ENCODE peak calls at places on chromosome 19, in five cellular contexts. J is transverse colon; G is A549; Y is heart right ventricle; L is CD8-positive, alpha-beta memory T cell. D is an unnamed sample.

GRCh38 chr19:19224852-19225494 is 13.2 kb downstream of the NCAN start:
- DNase-seq in J (peak), G (peak), Y (peak), L (peak), D (peak)

GRCh38 chr19:46056536-46056935 is 15.7 kb upstream of the IGFL4 start:
- DNase-seq in J (no peak), G (peak), Y (no peak), L (no peak), D (no peak)

GRCh38 chr19:751501-752341 is 809 bp downstream of the MISP start:
- DNase-seq in J (peak), G (peak), Y (no peak), L (no peak), D (peak)

GRCh38 chr19:50384685-50385535 is 763 bp downstream of the POLD1 start:
- DNase-seq in J (no peak), G (no peak), Y (no peak), L (no peak), D (no peak)

GRCh38 chr19:281992-282391 is 9.2 kb downstream of the PLPP2 start:
- DNase-seq in J (no peak), G (no peak), Y (no peak), L (no peak), D (peak)

GRCh38 chr19:48543121-48543710 is 8.8 kb upstream of the SULT2B1 start:
- DNase-seq in J (peak), G (peak), Y (no peak), L (no peak), D (peak)

GRCh38 chr19:33443638-33444195 is 70.2 kb downstream of the CEBPG start:
- DNase-seq in J (no peak), G (no peak), Y (no peak), L (no peak), D (no peak)

GRCh38 chr19:5250127-5250659 is 90.4 kb downstream of the PTPRS start:
- DNase-seq in J (peak), G (no peak), Y (peak), L (no peak), D (no peak)

GRCh38 chr19:45998834-45999233 is 3.6 kb downstream of the CCDC61 start:
- DNase-seq in J (no peak), G (no peak), Y (no peak), L (no peak), D (no peak)

GRCh38 chr19:33416307-33417215 is 43.1 kb downstream of the CEBPG start:
- DNase-seq in J (peak), G (peak), Y (peak), L (peak), D (peak)

GRCh38 chr19:389246-389934 is 19.6 kb downstream of the C2CD4C start:
- DNase-seq in J (no peak), G (no peak), Y (no peak), L (no peak), D (no peak)

GRCh38 chr19:45782162-45782623 is at the start of gene DMPK:
- DNase-seq in J (no peak), G (no peak), Y (peak), L (no peak), D (no peak)

GRCh38 chr19:16749326-16749725 is 29.7 kb downstream of the NWD1 start:
- DNase-seq in J (no peak), G (no peak), Y (no peak), L (no peak), D (no peak)

GRCh38 chr19:12194827-12195500 is 32.1 kb downstream of the ZNF136 start:
- DNase-seq in J (peak), G (no peak), Y (peak), L (peak), D (no peak)

GRCh38 chr19:1026189-1027019 is at the start of gene CNN2:
- DNase-seq in J (peak), G (peak), Y (peak), L (peak), D (peak)

GRCh38 chr19:32751066-32751465 is 31.5 kb downstream of the TDRD12 start:
- DNase-seq in J (no peak), G (no peak), Y (no peak), L (no peak), D (no peak)

GRCh38 chr19:6677924-6678689 is 8.1 kb upstream of the TNFSF14 start:
- DNase-seq in J (no peak), G (peak), Y (no peak), L (no peak), D (peak)

GRCh38 chr19:4717191-4717965 is 6.3 kb downstream of the DPP9 start:
- DNase-seq in J (no peak), G (peak), Y (no peak), L (no peak), D (no peak)

GRCh38 chr19:12163841-12164240 is 945 bp downstream of the ZNF136 start:
- DNase-seq in J (no peak), G (no peak), Y (no peak), L (no peak), D (no peak)

GRCh38 chr19:46355234-46355990 is 8.5 kb downstream of the PPP5C start:
- DNase-seq in J (no peak), G (peak), Y (no peak), L (no peak), D (no peak)

GRCh38 chr19:5193192-5193591 is 147.4 kb downstream of the PTPRS start:
- DNase-seq in J (no peak), G (no peak), Y (no peak), L (no peak), D (peak)

GRCh38 chr19:42216653-42217521 is 590 bp downstream of the DEDD2 start:
- DNase-seq in J (peak), G (no peak), Y (peak), L (peak), D (peak)

GRCh38 chr19:33819875-33820781 is 23.5 kb downstream of the KCTD15 start:
- DNase-seq in J (peak), G (peak), Y (peak), L (peak), D (peak)

GRCh38 chr19:54201172-54201701 is 579 bp downstream of the RPS9 start:
- DNase-seq in J (no peak), G (no peak), Y (no peak), L (no peak), D (no peak)

GRCh38 chr19:343451-343931 is 1.1 kb downstream of the MIER2 start:
- DNase-seq in J (no peak), G (no peak), Y (no peak), L (no peak), D (peak)

DNA sequence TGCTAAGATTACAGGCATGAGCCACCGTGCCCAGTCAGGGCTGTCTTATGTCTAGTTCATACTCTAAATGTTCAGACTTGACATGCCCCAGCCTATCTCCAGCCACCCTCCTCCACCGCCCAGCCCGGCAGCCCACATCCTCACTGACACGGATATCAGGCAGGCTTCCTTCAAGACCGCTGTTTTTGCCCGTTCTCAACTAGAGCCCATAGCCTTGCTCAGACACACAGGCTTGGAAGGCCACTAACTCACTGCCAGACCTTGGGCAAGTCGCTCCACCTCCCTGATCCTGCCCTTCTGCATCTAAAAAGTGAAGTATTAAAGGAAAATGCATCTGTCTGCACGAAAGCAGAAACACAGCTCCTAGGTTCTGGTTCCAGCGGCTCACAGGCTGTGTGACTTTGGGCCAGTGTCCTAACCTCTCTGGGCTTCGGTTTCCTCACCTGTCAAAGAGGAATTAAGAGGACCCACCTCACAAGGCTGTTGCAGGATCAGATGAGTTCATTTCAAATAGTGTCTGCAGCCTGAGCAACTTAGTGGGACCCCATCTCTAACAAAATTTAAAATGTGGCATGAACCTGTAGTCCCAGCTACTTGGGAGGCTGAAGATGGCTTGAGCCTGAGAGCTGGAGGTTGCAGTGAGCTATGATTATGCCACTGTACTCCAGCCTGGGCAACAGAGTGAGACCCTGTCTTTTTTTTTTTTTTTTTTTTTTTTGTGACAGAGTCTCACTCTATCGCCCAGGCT is 14.5 kb upstream of the CERS4 start:
- DNase-seq in J (peak), G (no peak), Y (no peak), L (peak), D (peak)
- H3K4me3 ChIP-seq in J (no peak), G (no peak), Y (peak), L (peak), D (no peak)

GRCh38 chr19:14383556-14383897 is 2.3 kb downstream of the ADGRE5 start:
- DNase-seq in J (peak), G (no peak), Y (peak), L (no peak), D (no peak)

GRCh38 chr19:14383898-14384669 is 2.8 kb downstream of the ADGRE5 start:
- DNase-seq in J (peak), G (no peak), Y (no peak), L (no peak), D (no peak)

GRCh38 chr19:14378890-14379289 is 2.4 kb upstream of the ADGRE5 start:
- DNase-seq in J (no peak), G (no peak), Y (no peak), L (no peak), D (no peak)

GRCh38 chr19:14385492-14385891 is 4.2 kb downstream of the ADGRE5 start:
- DNase-seq in J (no peak), G (no peak), Y (no peak), L (no peak), D (no peak)

DNA sequence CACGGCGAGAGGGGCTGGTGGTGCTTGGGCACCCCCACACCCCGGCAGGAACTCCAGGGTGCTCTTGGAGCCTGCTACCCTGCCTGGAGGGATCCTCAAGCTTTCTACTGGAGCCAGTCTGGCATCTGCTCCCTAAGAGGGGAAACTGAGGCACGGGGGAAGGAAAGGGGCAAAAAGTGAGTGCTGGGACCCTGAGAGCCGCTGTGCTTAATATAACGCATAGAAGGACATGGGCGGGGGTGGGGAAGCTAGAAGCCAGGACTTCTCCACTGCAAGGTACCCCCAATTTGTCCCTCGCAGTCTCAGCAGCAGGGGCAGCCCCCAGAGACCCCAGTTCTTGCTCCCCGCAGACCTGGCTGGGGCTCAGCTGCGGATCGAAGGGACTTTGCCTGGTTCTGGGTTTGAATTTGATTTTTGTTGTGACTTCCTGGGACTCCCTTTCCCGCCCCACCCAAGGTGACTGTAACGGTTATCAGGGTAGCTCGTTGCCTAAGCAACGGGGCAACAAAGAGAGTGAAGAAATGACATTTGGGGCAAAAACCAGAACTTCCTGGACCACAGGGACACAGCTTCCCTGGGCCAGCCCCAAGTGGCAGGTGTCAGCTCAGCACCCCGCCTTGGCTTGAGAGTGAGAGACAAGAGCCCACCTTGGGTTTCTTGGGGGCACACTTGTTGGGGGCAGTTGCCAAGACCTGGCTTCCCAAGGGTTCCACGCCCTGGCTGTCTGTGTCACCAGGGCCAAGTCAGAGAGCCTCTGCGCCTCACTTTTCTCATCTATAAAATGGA is 638 bp downstream of the ADGRE5 start:
- DNase-seq in J (peak), G (peak), Y (peak), L (peak), D (no peak)
- H3K4me3 ChIP-seq in J (peak), G (peak), Y (peak), L (peak), D (no peak)

GRCh38 chr19:15467734-15468214 is 3.4 kb upstream of the RASAL3 start:
- DNase-seq in J (no peak), G (no peak), Y (no peak), L (no peak), D (no peak)

GRCh38 chr19:15475169-15475568 is 4.1 kb downstream of the PGLYRP2 start:
- DNase-seq in J (no peak), G (no peak), Y (no peak), L (no peak), D (no peak)

GRCh38 chr19:15469513-15470297 is 5.4 kb upstream of the RASAL3 start:
- DNase-seq in J (peak), G (no peak), Y (no peak), L (no peak), D (peak)

GRCh38 chr19:15468675-15469512 is 4.5 kb upstream of the RASAL3 start:
- DNase-seq in J (no peak), G (no peak), Y (no peak), L (no peak), D (no peak)

GRCh38 chr19:15471639-15472101 is 7.3 kb upstream of the RASAL3 start:
- DNase-seq in J (no peak), G (no peak), Y (no peak), L (no peak), D (peak)
- H3K4me3 ChIP-seq in J (no peak), G (no peak), Y (no peak), L (no peak), D (no peak)

GRCh38 chr19:58511353-58512208 is at the start of gene SLC27A5:
- DNase-seq in J (peak), G (no peak), Y (no peak), L (no peak), D (no peak)
- H3K4me3 ChIP-seq in J (no peak), G (no peak), Y (no peak), L (no peak), D (no peak)

GRCh38 chr19:36797786-36798108 is 25.1 kb upstream of the ZNF850 start:
- DNase-seq in J (no peak), G (no peak), Y (no peak), L (no peak), D (no peak)

DNA sequence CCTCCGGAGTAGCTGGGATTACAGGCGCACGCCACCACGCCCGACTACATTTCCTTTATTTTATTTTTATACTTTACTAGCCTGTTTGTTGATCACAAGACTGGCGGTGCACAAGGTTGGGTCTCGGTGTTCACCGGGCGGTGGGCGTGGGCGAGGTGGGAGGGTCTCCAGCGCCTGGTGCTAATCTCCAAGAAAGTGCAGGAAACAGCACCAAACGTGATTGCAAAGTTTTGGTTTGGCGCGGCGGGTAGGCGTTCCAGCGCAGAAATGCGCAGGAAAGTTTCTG is 24.1 kb upstream of the ZNF850 start:
- DNase-seq in J (no peak), G (no peak), Y (no peak), L (no peak), D (no peak)
- H3K4me3 ChIP-seq in J (peak), G (peak), Y (peak), L (peak), D (peak)

GRCh38 chr19:39677931-39678889 is 22.5 kb downstream of the LGALS16 start:
- DNase-seq in J (no peak), G (peak), Y (no peak), L (no peak), D (no peak)

GRCh38 chr19:39679056-39679790 is 23.5 kb downstream of the LGALS16 start:
- DNase-seq in J (no peak), G (no peak), Y (peak), L (no peak), D (no peak)

GRCh38 chr19:39680593-39680992 is 23.7 kb upstream of the LGALS14 start:
- DNase-seq in J (no peak), G (no peak), Y (no peak), L (no peak), D (no peak)

GRCh38 chr19:39681416-39681815 is 22.9 kb upstream of the LGALS14 start:
- DNase-seq in J (no peak), G (no peak), Y (no peak), L (no peak), D (no peak)

DNA sequence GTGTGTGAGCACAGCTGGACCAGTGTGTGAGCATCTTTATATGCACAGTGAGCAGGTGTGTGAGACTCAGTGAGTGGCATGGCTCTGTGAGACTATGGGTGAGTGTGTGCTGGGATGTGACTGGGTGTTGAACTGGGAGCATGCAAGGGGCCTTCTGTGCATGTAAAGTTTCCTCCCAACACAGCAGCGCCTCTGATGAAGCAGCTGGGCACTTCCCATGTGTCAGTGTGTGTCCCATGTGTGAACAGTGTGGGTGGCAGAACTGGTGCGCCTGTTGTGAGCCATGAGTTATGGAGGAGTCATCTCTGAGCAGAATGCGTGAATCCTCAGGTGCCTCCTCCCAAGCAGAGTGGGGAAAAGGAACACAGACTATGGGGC is 24.1 kb downstream of the LGALS16 start:
- DNase-seq in J (no peak), G (no peak), Y (no peak), L (no peak), D (no peak)
- H3K4me3 ChIP-seq in J (no peak), G (no peak), Y (peak), L (peak), D (no peak)

D was measured in endodermal cell.